ENCODE peak calls at places on chromosomes 11 and 22, in four cellular contexts. K is SK-N-SH, C is WTC11, M is H1. P is an unnamed sample.

GRCh38 chr11:88508808-88509581 is 171.5 kb upstream of the CTSC start:
- DNase-seq in K (peak), C (peak), M (peak), P (no peak)

GRCh38 chr22:27670701-27671412 is 130.7 kb downstream of the MN1 start:
- DNase-seq in K (no peak), C (peak), M (peak), P (peak)

GRCh38 chr11:118164885-118165284 is 11.6 kb downstream of the SCN2B start:
- DNase-seq in K (no peak), C (no peak), M (no peak), P (no peak)

GRCh38 chr11:65898656-65899355 is 1.4 kb downstream of the FOSL1 start:
- DNase-seq in K (no peak), C (no peak), M (no peak), P (no peak)

GRCh38 chr22:18119409-18120110 is 9.0 kb downstream of the TUBA8 start:
- DNase-seq in K (no peak), C (no peak), M (no peak), P (no peak)

GRCh38 chr11:134032501-134033091 is 36.3 kb upstream of the JAM3 start:
- DNase-seq in K (no peak), C (peak), M (no peak), P (no peak)

GRCh38 chr11:72681226-72682153 is 7.3 kb upstream of the PDE2A start:
- DNase-seq in K (no peak), C (no peak), M (no peak), P (no peak)

GRCh38 chr11:62603771-62604170 is 2.1 kb upstream of the MTA2 start:
- DNase-seq in K (no peak), C (no peak), M (no peak), P (no peak)

GRCh38 chr11:44051171-44051570 is 3.4 kb downstream of the ACCSL start:
- DNase-seq in K (no peak), C (no peak), M (no peak), P (no peak)

GRCh38 chr11:123473941-123474668 is 44.0 kb downstream of the GRAMD1B start:
- DNase-seq in K (no peak), C (no peak), M (no peak), P (no peak)

GRCh38 chr22:29621761-29622526 is 18.5 kb downstream of the NF2 start:
- DNase-seq in K (no peak), C (no peak), M (no peak), P (no peak)

GRCh38 chr11:96456111-96456510 is 66.3 kb downstream of the JRKL start:
- DNase-seq in K (no peak), C (no peak), M (no peak), P (no peak)

GRCh38 chr22:43185860-43186261 is 1.1 kb downstream of the TTLL12 start:
- DNase-seq in K (peak), C (no peak), M (no peak), P (no peak)

GRCh38 chr11:121291896-121292502 is 572 bp upstream of the SC5D start:
- DNase-seq in K (peak), C (no peak), M (no peak), P (no peak)
- TF ChIP-seq TEAD4 in K (no peak), C (no peak), M (no peak), P (no peak)

GRCh38 chr22:31217890-31218287 is 5.8 kb downstream of the LIMK2 start:
- DNase-seq in K (no peak), C (no peak), M (no peak), P (no peak)
- TF ChIP-seq TEAD4 in K (no peak), C (no peak), M (no peak), P (no peak)

DNA sequence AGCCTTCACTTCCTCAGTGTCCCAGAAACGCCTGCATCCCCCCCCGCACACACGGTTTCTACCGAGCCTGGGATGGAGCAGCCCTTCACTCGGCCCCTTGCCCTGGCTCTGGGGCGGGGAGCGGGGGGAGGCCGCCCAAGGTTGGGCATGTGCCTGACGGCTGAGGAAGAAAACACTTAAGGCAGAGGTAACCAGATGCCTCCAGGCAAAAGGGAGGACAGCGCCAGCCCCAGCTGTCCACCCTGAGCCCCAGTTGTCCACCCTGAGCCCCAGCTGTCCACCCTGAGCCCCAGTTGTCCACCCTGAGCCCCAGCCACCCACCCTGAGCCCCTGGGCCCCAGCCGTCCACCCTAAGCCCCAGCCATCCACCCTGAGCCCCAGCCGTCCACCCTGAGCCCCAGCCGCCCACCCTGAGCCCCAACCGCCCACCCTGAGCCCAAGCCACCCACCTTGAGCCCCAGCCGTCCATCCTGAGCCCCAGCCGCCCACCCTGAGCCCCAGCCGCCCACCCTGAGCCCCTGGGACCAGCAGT is 3.8 kb upstream of the TTLL8 start:
- DNase-seq in K (no peak), C (no peak), M (no peak), P (no peak)
- TF ChIP-seq TEAD4 in K (no peak), C (no peak), M (no peak), P (no peak)

GRCh38 chr11:69333149-69333710 is 39.3 kb downstream of the MYEOV start:
- DNase-seq in K (no peak), C (no peak), M (no peak), P (no peak)

GRCh38 chr11:69337211-69337721 is 43.3 kb downstream of the MYEOV start:
- DNase-seq in K (no peak), C (no peak), M (no peak), P (no peak)

GRCh38 chr11:69333906-69334305 is 40.0 kb downstream of the MYEOV start:
- DNase-seq in K (no peak), C (no peak), M (no peak), P (no peak)

GRCh38 chr11:69335461-69336386 is 41.8 kb downstream of the MYEOV start:
- DNase-seq in K (no peak), C (no peak), M (no peak), P (peak)

GRCh38 chr11:69335010-69335409 is 41.1 kb downstream of the MYEOV start:
- DNase-seq in K (no peak), C (no peak), M (no peak), P (no peak)
- TF ChIP-seq TEAD4 in K (no peak), C (no peak), M (no peak), P (no peak)

GRCh38 chr11:120249279-120250022 is 9.5 kb downstream of the POU2F3 start:
- DNase-seq in K (no peak), C (no peak), M (no peak), P (no peak)
- TF ChIP-seq TEAD4 in K (no peak), C (no peak), M (no peak), P (no peak)